ENCODE peak calls at places on chromosomes 13 and 19, in ten cellular contexts. One of them, this sample, is unnamed.

GRCh38 chr13:65746522-65746921 is 1483.6 kb downstream of the PCDH9 start:
- DNase-seq in cardiac muscle cell: no peak
- DNase-seq in T-helper 1 cell: no peak
- DNase-seq in tibial artery: no peak
- DNase-seq in body of pancreas: no peak
- DNase-seq in EL: no peak
- DNase-seq in endodermal cell: no peak
- DNase-seq in neural progenitor cell: no peak
- DNase-seq in fibroblast of mammary gland: no peak
- DNase-seq in GM20000: no peak
- DNase-seq in this sample: no peak

GRCh38 chr13:50685491-50685890 is 158.0 kb downstream of the DLEU7 start:
- DNase-seq in cardiac muscle cell: peak
- DNase-seq in T-helper 1 cell: no peak
- DNase-seq in tibial artery: peak
- DNase-seq in body of pancreas: peak
- DNase-seq in EL: no peak
- DNase-seq in endodermal cell: no peak
- DNase-seq in neural progenitor cell: peak
- DNase-seq in fibroblast of mammary gland: peak
- DNase-seq in GM20000: no peak
- DNase-seq in this sample: no peak

GRCh38 chr19:47023448-47023794 is 3.8 kb downstream of the NPAS1 start:
- DNase-seq in cardiac muscle cell: no peak
- DNase-seq in T-helper 1 cell: no peak
- DNase-seq in tibial artery: no peak
- DNase-seq in body of pancreas: no peak
- DNase-seq in EL: no peak
- DNase-seq in endodermal cell: peak
- DNase-seq in neural progenitor cell: no peak
- DNase-seq in fibroblast of mammary gland: no peak
- DNase-seq in GM20000: no peak
- DNase-seq in this sample: no peak

GRCh38 chr13:63840551-63841421 is 2425.1 kb upstream of the PCDH20 start:
- DNase-seq in cardiac muscle cell: no peak
- DNase-seq in T-helper 1 cell: no peak
- DNase-seq in tibial artery: peak
- DNase-seq in body of pancreas: no peak
- DNase-seq in EL: no peak
- DNase-seq in endodermal cell: no peak
- DNase-seq in neural progenitor cell: no peak
- DNase-seq in fibroblast of mammary gland: no peak
- DNase-seq in GM20000: no peak
- DNase-seq in this sample: no peak

GRCh38 chr13:45996631-45997030 is 55.9 kb downstream of the ZC3H13 start:
- DNase-seq in cardiac muscle cell: no peak
- DNase-seq in T-helper 1 cell: no peak
- DNase-seq in tibial artery: no peak
- DNase-seq in body of pancreas: no peak
- DNase-seq in EL: no peak
- DNase-seq in endodermal cell: no peak
- DNase-seq in neural progenitor cell: no peak
- DNase-seq in fibroblast of mammary gland: no peak
- DNase-seq in GM20000: no peak
- DNase-seq in this sample: no peak

GRCh38 chr13:108609353-108609752 is 20.1 kb upstream of the MYO16 start:
- DNase-seq in cardiac muscle cell: peak
- DNase-seq in T-helper 1 cell: no peak
- DNase-seq in tibial artery: no peak
- DNase-seq in body of pancreas: no peak
- DNase-seq in EL: peak
- DNase-seq in endodermal cell: no peak
- DNase-seq in neural progenitor cell: peak
- DNase-seq in fibroblast of mammary gland: peak
- DNase-seq in GM20000: no peak
- DNase-seq in this sample: no peak

GRCh38 chr19:34639491-34640085 is 37.4 kb downstream of the SCGB2B2 start:
- DNase-seq in cardiac muscle cell: peak
- DNase-seq in T-helper 1 cell: peak
- DNase-seq in tibial artery: no peak
- DNase-seq in body of pancreas: peak
- DNase-seq in EL: peak
- DNase-seq in endodermal cell: peak
- DNase-seq in neural progenitor cell: peak
- DNase-seq in fibroblast of mammary gland: peak
- DNase-seq in GM20000: peak
- DNase-seq in this sample: no peak

GRCh38 chr19:48819366-48819816 is 8.6 kb upstream of the BCAT2 start:
- DNase-seq in cardiac muscle cell: peak
- DNase-seq in T-helper 1 cell: no peak
- DNase-seq in tibial artery: peak
- DNase-seq in body of pancreas: peak
- DNase-seq in EL: peak
- DNase-seq in endodermal cell: no peak
- DNase-seq in neural progenitor cell: no peak
- DNase-seq in fibroblast of mammary gland: peak
- DNase-seq in GM20000: no peak
- DNase-seq in this sample: no peak

GRCh38 chr13:103140001-103140671 is 73.9 kb upstream of the SLC10A2 start:
- DNase-seq in cardiac muscle cell: peak
- DNase-seq in T-helper 1 cell: no peak
- DNase-seq in tibial artery: no peak
- DNase-seq in body of pancreas: no peak
- DNase-seq in EL: no peak
- DNase-seq in endodermal cell: peak
- DNase-seq in neural progenitor cell: peak
- DNase-seq in fibroblast of mammary gland: peak
- DNase-seq in GM20000: peak
- DNase-seq in this sample: no peak

GRCh38 chr13:114200673-114201005 is 21.6 kb downstream of the CFAP97D2 start:
- DNase-seq in cardiac muscle cell: peak
- DNase-seq in T-helper 1 cell: no peak
- DNase-seq in tibial artery: no peak
- DNase-seq in body of pancreas: no peak
- DNase-seq in EL: no peak
- DNase-seq in endodermal cell: no peak
- DNase-seq in neural progenitor cell: no peak
- DNase-seq in fibroblast of mammary gland: peak
- DNase-seq in GM20000: no peak
- DNase-seq in this sample: no peak

GRCh38 chr19:42627916-42628315 is 33.2 kb upstream of the CEACAM8 start:
- DNase-seq in cardiac muscle cell: no peak
- DNase-seq in T-helper 1 cell: no peak
- DNase-seq in tibial artery: no peak
- DNase-seq in body of pancreas: no peak
- DNase-seq in EL: no peak
- DNase-seq in endodermal cell: no peak
- DNase-seq in neural progenitor cell: no peak
- DNase-seq in fibroblast of mammary gland: no peak
- DNase-seq in GM20000: no peak
- DNase-seq in this sample: no peak

GRCh38 chr19:389935-390289 is 19.0 kb downstream of the C2CD4C start:
- DNase-seq in cardiac muscle cell: no peak
- DNase-seq in T-helper 1 cell: no peak
- DNase-seq in tibial artery: no peak
- DNase-seq in body of pancreas: no peak
- DNase-seq in EL: no peak
- DNase-seq in endodermal cell: no peak
- DNase-seq in neural progenitor cell: no peak
- DNase-seq in fibroblast of mammary gland: no peak
- DNase-seq in GM20000: no peak
- DNase-seq in this sample: no peak

GRCh38 chr13:73754727-73755292 is 379.4 kb downstream of the KLF12 start:
- DNase-seq in cardiac muscle cell: peak
- DNase-seq in T-helper 1 cell: no peak
- DNase-seq in tibial artery: no peak
- DNase-seq in body of pancreas: peak
- DNase-seq in EL: peak
- DNase-seq in endodermal cell: no peak
- DNase-seq in neural progenitor cell: peak
- DNase-seq in fibroblast of mammary gland: peak
- DNase-seq in GM20000: peak
- DNase-seq in this sample: no peak

This sample was measured in GM06990.